ENCODE peak calls at places on chromosomes 16 and 17, in six cellular contexts. G, R, F, N, M and W are unnamed samples.
A peak's percentile ranks its signal among the peaks of the same experiment; 100 is the strongest.

GRCh38 chr17:63476857-63477470 is at the start of gene ACE:
- DNase-seq in G (peak; percentile 94), R (peak; percentile 65), F (peak; percentile 54), N (no peak), M (peak; percentile 83), W (peak; percentile 61)

GRCh38 chr16:12111223-12111622 is 134.7 kb downstream of the SNX29 start:
- DNase-seq in G (no peak), R (no peak), F (no peak), N (no peak), M (no peak), W (no peak)

GRCh38 chr17:39679521-39680192 is 8.2 kb downstream of the PGAP3 start:
- DNase-seq in G (no peak), R (no peak), F (no peak), N (no peak), M (no peak), W (no peak)

GRCh38 chr17:69417545-69418483 is 3.3 kb downstream of the MAP2K6 start:
- DNase-seq in G (no peak), R (no peak), F (peak; percentile 61), N (no peak), M (peak; percentile 94), W (no peak)

GRCh38 chr16:65119905-65120341 is 1.9 kb downstream of the CDH11 start:
- DNase-seq in G (no peak), R (peak; percentile 74), F (peak; percentile 62), N (no peak), M (no peak), W (no peak)

GRCh38 chr17:16989230-16989952 is 17.5 kb upstream of the TNFRSF13B start:
- DNase-seq in G (no peak), R (no peak), F (no peak), N (no peak), M (peak; percentile 51), W (peak; percentile 94)

GRCh38 chr16:28309811-28310311 is 17.5 kb downstream of the SBK1 start:
- DNase-seq in G (no peak), R (no peak), F (no peak), N (no peak), M (no peak), W (no peak)

GRCh38 chr17:79621151-79621940 is 10.5 kb upstream of the RBFOX3 start:
- DNase-seq in G (peak; percentile 30), R (no peak), F (no peak), N (no peak), M (no peak), W (no peak)

DNA sequence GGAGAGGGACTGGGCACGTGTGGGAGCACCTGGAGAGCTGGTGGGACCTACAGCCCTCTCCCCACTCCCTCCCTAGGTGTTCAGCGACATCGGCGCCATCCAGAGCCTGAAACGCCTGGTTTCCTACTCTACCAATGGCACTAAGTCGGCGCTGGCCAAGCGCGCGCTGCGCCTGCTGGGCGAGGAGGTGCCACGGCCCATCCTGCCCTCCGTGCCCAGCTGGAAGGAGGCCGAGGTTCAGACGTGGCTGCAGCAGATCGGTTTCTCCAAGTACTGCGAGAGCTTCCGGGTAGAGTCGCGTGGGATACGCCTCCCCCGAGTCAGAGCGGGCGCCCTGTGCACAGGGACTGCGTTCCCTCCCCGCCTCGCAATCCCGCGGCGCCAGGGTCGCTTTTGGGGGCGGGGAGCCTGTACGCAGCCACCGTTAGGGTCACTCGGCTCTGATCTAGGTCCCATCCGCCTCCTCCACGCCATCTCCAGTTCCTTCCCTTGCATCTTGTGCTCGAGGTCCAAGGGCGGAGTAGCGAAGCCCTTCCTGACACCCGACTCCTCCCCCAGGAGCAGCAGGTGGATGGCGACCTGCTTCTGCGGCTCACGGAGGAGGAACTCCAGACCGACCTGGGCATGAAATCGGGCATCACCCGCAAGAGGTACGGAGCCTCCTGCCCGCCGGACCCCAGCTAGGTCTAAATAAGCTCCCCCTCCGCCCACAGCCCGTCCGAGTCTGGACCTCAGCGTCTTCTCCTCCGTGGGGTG is 13.0 kb downstream of the SARM1 start:
- DNase-seq in G (no peak), R (peak; percentile 67), F (peak; percentile 66), N (no peak), M (no peak), W (peak; percentile 35)
- H3K9ac ChIP-seq in G (no peak overlapping the region), R (peak overlapping the region; percentile 71), F (peak overlapping the region; percentile 61), N (no peak overlapping the region), M (no peak overlapping the region), W (peak overlapping the region; percentile 47)

DNA sequence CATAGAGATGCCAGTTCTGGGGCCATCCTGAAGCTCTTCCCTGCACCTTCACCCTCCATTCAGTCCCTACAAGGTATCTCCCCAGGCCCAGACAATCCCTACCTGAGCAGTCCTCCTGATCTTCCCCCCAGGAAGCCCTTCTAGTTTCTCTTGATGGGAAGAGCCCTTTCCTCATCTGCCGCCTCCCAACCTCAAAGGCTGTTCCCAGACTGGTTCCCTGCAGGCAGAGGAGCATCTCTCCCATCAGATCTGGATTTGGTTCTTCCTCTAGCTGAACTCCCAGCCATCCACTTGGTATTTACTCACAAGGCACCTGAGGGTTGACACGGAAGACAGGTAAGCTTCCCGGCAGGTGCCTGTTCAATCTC is 24.6 kb upstream of the PHB1 start:
- DNase-seq in G (no peak), R (no peak), F (no peak), N (no peak), M (no peak), W (no peak)
- H3K27me3 ChIP-seq in G (peaks cover 12% of the 10 kb centered on the region), R (peaks cover 38% of the 10 kb centered on the region), F (peaks cover 63% of the 10 kb centered on the region), N (peaks cover 19% of the 10 kb centered on the region), M (no peaks in the 10 kb centered on the region), W (peaks cover 95% of the 10 kb centered on the region)

GRCh38 chr16:60991886-60992285 is 1044.4 kb downstream of the CDH8 start:
- DNase-seq in G (no peak), R (no peak), F (no peak), N (no peak), M (no peak), W (no peak)
- H3K9me2 ChIP-seq in G (no peaks in the 10 kb centered on the region), R (peaks cover 4% of the 10 kb centered on the region), F (no peaks in the 10 kb centered on the region), N (no peaks in the 10 kb centered on the region), M (no peaks in the 10 kb centered on the region), W (no peaks in the 10 kb centered on the region)

GRCh38 chr16:15963307-15963910 is 14.0 kb downstream of the ABCC1 start:
- DNase-seq in G (no peak), R (no peak), F (no peak), N (no peak), M (no peak), W (no peak)

GRCh38 chr16:15967655-15968315 is 18.4 kb downstream of the ABCC1 start:
- DNase-seq in G (no peak), R (no peak), F (no peak), N (no peak), M (no peak), W (no peak)

GRCh38 chr16:15967223-15967546 is 17.8 kb downstream of the ABCC1 start:
- DNase-seq in G (no peak), R (peak; percentile 40), F (no peak), N (no peak), M (no peak), W (no peak)

GRCh38 chr16:15970202-15970601 is 20.8 kb downstream of the ABCC1 start:
- DNase-seq in G (no peak), R (no peak), F (peak; percentile 16), N (no peak), M (peak; percentile 63), W (no peak)

GRCh38 chr16:15966420-15967222 is 17.2 kb downstream of the ABCC1 start:
- DNase-seq in G (peak; percentile 74), R (peak; percentile 91), F (peak; percentile 92), N (peak; percentile 92), M (no peak), W (no peak)
- H3K9ac ChIP-seq in G (peak overlapping the region; percentile 66), R (peak overlapping the region; percentile 34), F (no peak overlapping the region), N (peak overlapping the region; percentile 58), M (no peak overlapping the region), W (no peak overlapping the region)

DNA sequence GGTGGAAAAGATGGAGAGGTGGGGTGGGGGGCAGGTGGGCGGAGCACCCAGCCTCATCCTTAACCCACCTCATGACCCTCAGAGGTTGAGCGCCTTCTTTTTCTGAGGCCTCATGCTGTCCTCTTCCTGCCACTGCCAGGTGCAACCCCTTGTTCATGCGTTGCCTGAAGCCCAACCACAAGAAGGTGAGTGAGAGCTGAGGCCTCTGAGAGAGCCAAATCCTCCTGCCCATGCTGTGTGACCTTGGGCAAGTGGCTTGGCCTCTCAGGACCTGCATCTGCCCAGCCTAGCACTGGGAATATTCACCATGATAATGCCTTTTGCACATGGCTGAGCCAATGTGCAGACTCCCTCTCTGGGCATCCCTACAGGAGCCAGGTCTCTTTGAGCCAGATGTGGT is 32.1 kb downstream of the MYO15A start:
- DNase-seq in G (no peak), R (no peak), F (no peak), N (no peak), M (no peak), W (peak; percentile 4)
- H3K27me3 ChIP-seq in G (no peaks in the 10 kb centered on the region), R (no peaks in the 10 kb centered on the region), F (no peaks in the 10 kb centered on the region), N (no peaks in the 10 kb centered on the region), M (no peaks in the 10 kb centered on the region), W (no peaks in the 10 kb centered on the region)

DNA sequence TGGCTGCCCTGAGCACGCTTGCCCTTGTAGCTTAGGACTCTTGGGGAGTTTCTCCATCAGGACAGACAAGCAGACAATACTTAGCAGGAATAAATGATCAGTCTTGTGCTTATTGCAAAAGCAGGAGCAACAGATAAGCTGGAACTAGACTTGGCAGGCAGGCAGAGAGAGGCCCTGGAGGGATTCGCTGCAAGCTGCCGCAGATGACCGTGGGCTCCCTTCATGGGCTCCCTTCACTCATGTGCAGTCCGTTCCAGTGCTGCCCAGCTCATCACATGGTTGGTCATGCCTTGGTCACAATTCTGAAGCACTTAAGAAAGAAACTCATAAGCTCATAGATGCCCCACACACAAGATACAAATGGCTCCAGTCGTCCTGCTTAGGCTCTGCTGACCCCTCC is 2.4 kb upstream of the SLC5A10 start:
- DNase-seq in G (no peak), R (no peak), F (no peak), N (no peak), M (no peak), W (no peak)
- H3K9me2 ChIP-seq in G (no peaks in the 10 kb centered on the region), R (no peaks in the 10 kb centered on the region), F (no peaks in the 10 kb centered on the region), N (no peaks in the 10 kb centered on the region), M (no peaks in the 10 kb centered on the region), W (no peaks in the 10 kb centered on the region)

DNA sequence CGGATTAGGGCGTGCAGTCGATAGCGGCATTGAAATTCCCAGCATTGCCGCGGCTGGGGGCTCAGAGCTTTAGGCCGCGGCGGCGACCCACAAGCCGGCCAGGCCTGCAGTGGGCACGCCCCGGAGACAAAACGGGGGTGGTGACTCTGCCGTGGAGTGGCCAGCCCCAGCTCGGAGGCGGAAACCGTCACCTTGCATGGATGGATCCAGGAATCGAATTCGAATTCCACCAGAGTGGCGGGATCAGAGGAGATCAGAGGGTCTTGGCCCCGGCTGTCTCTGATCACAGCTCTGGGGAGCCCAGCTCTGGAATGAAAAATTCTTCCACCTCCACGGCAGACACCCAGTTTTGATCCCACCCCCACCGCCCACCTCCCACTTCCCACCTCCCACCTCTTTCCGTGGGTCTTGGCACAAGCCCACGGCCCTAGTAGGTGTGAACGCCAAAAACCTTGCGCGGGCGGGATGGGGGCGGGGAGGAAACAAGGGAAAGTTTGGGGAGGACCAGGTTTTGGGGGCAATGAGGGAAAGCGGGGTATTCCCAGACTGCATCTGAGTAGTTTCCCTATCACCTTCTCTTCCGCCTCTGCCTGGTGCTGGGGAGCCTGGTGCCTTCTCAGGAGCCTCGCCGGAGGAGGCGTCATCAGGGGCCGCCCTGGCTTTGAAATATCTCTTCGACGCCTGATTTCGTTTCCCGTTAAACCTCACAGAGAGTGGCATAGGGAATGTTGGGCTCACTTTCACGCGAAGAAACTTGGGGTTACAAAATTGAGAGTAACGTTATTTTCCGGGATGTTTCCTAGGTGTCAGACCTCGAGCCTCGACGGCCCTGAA is 1.4 kb upstream of the IRX3 start:
- DNase-seq in G (no peak), R (peak; percentile 24), F (no peak), N (no peak), M (no peak), W (no peak)
- H3K9ac ChIP-seq in G (no peak overlapping the region), R (peak overlapping the region; percentile 85), F (no peak overlapping the region), N (peak overlapping the region; percentile 70), M (no peak overlapping the region), W (no peak overlapping the region)